ENCODE peak calls at places on chromosomes 2 and 18, in five cellular contexts. W, T, G, O and H are unnamed samples.

GRCh38 chr18:3084206-3084605 is 71.3 kb upstream of the LPIN2 start:
- DNase-seq in W (no peak), T (no peak), G (no peak), O (no peak), H (no peak)

GRCh38 chr18:45014047-45014501 is 333.4 kb downstream of the SETBP1 start:
- DNase-seq in W (peak), T (peak), G (no peak), O (peak), H (peak)

GRCh38 chr2:239263231-239263936 is 137.4 kb downstream of the HDAC4 start:
- DNase-seq in W (no peak), T (no peak), G (no peak), O (no peak), H (peak)

GRCh38 chr18:35143615-35144596 is 96.9 kb upstream of the ZNF397 start:
- DNase-seq in W (peak), T (peak), G (no peak), O (peak), H (peak)

GRCh38 chr18:10234912-10235439 is 219.5 kb upstream of the APCDD1 start:
- DNase-seq in W (no peak), T (peak), G (no peak), O (no peak), H (no peak)

GRCh38 chr18:57439985-57440330 is 4.8 kb downstream of the ONECUT2 start:
- DNase-seq in W (no peak), T (no peak), G (no peak), O (peak), H (no peak)

GRCh38 chr18:50869150-50869549 is 9.8 kb upstream of the ME2 start:
- DNase-seq in W (no peak), T (no peak), G (no peak), O (peak), H (no peak)

GRCh38 chr18:58364867-58365533 is 263.9 kb downstream of the ALPK2 start:
- DNase-seq in W (no peak), T (peak), G (no peak), O (peak), H (peak)

GRCh38 chr2:171347591-171348032 is 86.2 kb downstream of the METTL8 start:
- DNase-seq in W (no peak), T (peak), G (no peak), O (no peak), H (no peak)

GRCh38 chr2:11753452-11753885 is 7.0 kb downstream of the LPIN1 start:
- DNase-seq in W (no peak), T (no peak), G (no peak), O (no peak), H (no peak)